ENCODE peak calls at places on chromosomes 5 and 9, in four cellular contexts. R, L, O and K are unnamed samples.

GRCh38 chr5:74866653-74867162 is 521 bp upstream of the FAM169A start:
- DNase-seq in R (no peak), L (peak), O (no peak), K (no peak)

GRCh38 chr5:74309050-74309449 is 331.5 kb downstream of the ENC1 start:
- DNase-seq in R (no peak), L (no peak), O (no peak), K (no peak)

GRCh38 chr9:33329117-33329563 is 38.8 kb downstream of the NFX1 start:
- DNase-seq in R (no peak), L (no peak), O (no peak), K (no peak)

GRCh38 chr9:69218166-69218565 is 44.1 kb downstream of the TJP2 start:
- DNase-seq in R (no peak), L (no peak), O (no peak), K (no peak)

GRCh38 chr9:116337015-116337414 is 183.4 kb downstream of the PAPPA start:
- DNase-seq in R (no peak), L (no peak), O (peak), K (no peak)

GRCh38 chr5:167269146-167269545 is 1022.3 kb upstream of the WWC1 start:
- DNase-seq in R (no peak), L (no peak), O (no peak), K (no peak)

GRCh38 chr9:92740446-92740961 is 24.1 kb downstream of the BICD2 start:
- DNase-seq in R (no peak), L (no peak), O (no peak), K (no peak)

GRCh38 chr5:32030686-32031478 is 143.2 kb downstream of the GOLPH3 start:
- DNase-seq in R (no peak), L (no peak), O (no peak), K (no peak)

GRCh38 chr5:179164331-179165311 is 104.4 kb downstream of the ZNF354C start:
- DNase-seq in R (no peak), L (no peak), O (no peak), K (no peak)

GRCh38 chr5:179803651-179804598 is 2.7 kb downstream of the MGAT4B start:
- DNase-seq in R (peak), L (peak), O (no peak), K (no peak)

GRCh38 chr5:133735346-133735745 is 123.0 kb upstream of the FSTL4 start:
- DNase-seq in R (no peak), L (peak), O (no peak), K (no peak)

GRCh38 chr5:159552751-159553150 is 222.5 kb upstream of the IL12B start:
- DNase-seq in R (no peak), L (no peak), O (no peak), K (no peak)

GRCh38 chr9:115234094-115234493 is 116.1 kb upstream of the TNC start:
- DNase-seq in R (no peak), L (no peak), O (no peak), K (no peak)

GRCh38 chr5:181280251-181280762 is 19.4 kb upstream of the TRIM52 start:
- DNase-seq in R (no peak), L (no peak), O (no peak), K (no peak)

GRCh38 chr9:85020791-85021190 is 351.3 kb downstream of the NTRK2 start:
- DNase-seq in R (no peak), L (no peak), O (no peak), K (no peak)

GRCh38 chr9:98391884-98392283 is 136.4 kb upstream of the TBC1D2 start:
- DNase-seq in R (no peak), L (no peak), O (no peak), K (no peak)

GRCh38 chr5:32933692-32934091 is 222.6 kb downstream of the NPR3 start:
- DNase-seq in R (no peak), L (no peak), O (no peak), K (no peak)

GRCh38 chr5:1723957-1724821 is 75.4 kb downstream of the MRPL36 start:
- DNase-seq in R (no peak), L (no peak), O (no peak), K (no peak)

GRCh38 chr9:23821400-23822181 is 4.4 kb downstream of the ELAVL2 start:
- DNase-seq in R (no peak), L (no peak), O (no peak), K (no peak)

GRCh38 chr5:96869372-96869641 is 7.0 kb upstream of the ERAP2 start:
- DNase-seq in R (no peak), L (no peak), O (no peak), K (no peak)
- TF ChIP-seq CBX5 in R (no peak), L (no peak), O (no peak), K (no peak)

GRCh38 chr5:138961221-138961620 is 86.1 kb upstream of the LRRTM2 start:
- DNase-seq in R (no peak), L (no peak), O (no peak), K (no peak)

GRCh38 chr5:138961711-138962110 is 86.6 kb upstream of the LRRTM2 start:
- DNase-seq in R (no peak), L (no peak), O (no peak), K (no peak)

GRCh38 chr5:138956801-138957200 is 81.7 kb upstream of the LRRTM2 start:
- DNase-seq in R (no peak), L (no peak), O (no peak), K (no peak)

GRCh38 chr5:138962619-138963370 is 87.7 kb upstream of the LRRTM2 start:
- DNase-seq in R (no peak), L (no peak), O (no peak), K (no peak)

GRCh38 chr5:138960145-138960692 is 85.1 kb upstream of the LRRTM2 start:
- DNase-seq in R (no peak), L (no peak), O (no peak), K (no peak)
- TF ChIP-seq CBX5 in R (no peak), L (no peak), O (no peak), K (no peak)

GRCh38 chr9:36845844-36846243 is 188.2 kb downstream of the PAX5 start:
- DNase-seq in R (no peak), L (no peak), O (no peak), K (no peak)

GRCh38 chr9:36840895-36841536 is 193.1 kb downstream of the PAX5 start:
- DNase-seq in R (no peak), L (peak), O (no peak), K (no peak)

GRCh38 chr9:36844961-36845360 is 189.1 kb downstream of the PAX5 start:
- DNase-seq in R (no peak), L (no peak), O (no peak), K (no peak)

GRCh38 chr9:36843964-36844363 is 190.1 kb downstream of the PAX5 start:
- DNase-seq in R (no peak), L (no peak), O (no peak), K (no peak)

GRCh38 chr9:36842560-36843530 is 191.2 kb downstream of the PAX5 start:
- DNase-seq in R (no peak), L (no peak), O (no peak), K (no peak)
- TF ChIP-seq CBX5 in R (no peak), L (no peak), O (no peak), K (no peak)

GRCh38 chr9:108088916-108089315 is 599.3 kb upstream of the KLF4 start:
- DNase-seq in R (no peak), L (no peak), O (no peak), K (no peak)

GRCh38 chr9:108087781-108088180 is 598.2 kb upstream of the KLF4 start:
- DNase-seq in R (no peak), L (no peak), O (no peak), K (no peak)

GRCh38 chr9:108083796-108084352 is 594.3 kb upstream of the KLF4 start:
- DNase-seq in R (no peak), L (no peak), O (no peak), K (no peak)

GRCh38 chr9:108083160-108083559 is 593.6 kb upstream of the KLF4 start:
- DNase-seq in R (no peak), L (no peak), O (no peak), K (no peak)

DNA sequence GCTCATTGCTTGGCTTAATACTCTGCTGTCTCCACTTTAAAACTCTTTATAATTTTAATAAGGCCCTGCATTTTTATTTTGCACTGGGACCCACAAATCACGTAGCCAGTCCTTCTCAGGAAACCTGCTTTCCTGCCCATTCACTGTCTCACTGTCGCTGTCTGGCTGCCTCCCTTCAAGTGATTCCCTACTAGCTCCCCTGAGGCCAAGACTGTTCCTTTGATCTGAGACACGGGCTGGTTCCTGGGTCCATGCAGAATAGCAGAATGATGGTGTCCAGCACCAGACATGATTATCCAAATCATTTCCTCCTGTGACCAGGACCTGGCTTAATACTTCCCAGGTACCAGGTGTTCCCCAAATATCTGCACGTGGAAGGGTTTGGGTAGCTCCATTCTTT is 597.1 kb upstream of the KLF4 start:
- DNase-seq in R (no peak), L (no peak), O (no peak), K (no peak)
- TF ChIP-seq CBX5 in R (no peak), L (no peak), O (no peak), K (no peak)

GRCh38 chr9:121927081-121927480 is 166.0 kb downstream of the TTLL11 start:
- DNase-seq in R (no peak), L (no peak), O (no peak), K (no peak)

GRCh38 chr9:121927636-121928035 is 165.5 kb downstream of the TTLL11 start:
- DNase-seq in R (no peak), L (no peak), O (no peak), K (no peak)

GRCh38 chr9:121930970-121931369 is 162.1 kb downstream of the TTLL11 start:
- DNase-seq in R (no peak), L (no peak), O (no peak), K (no peak)

GRCh38 chr9:121926417-121926816 is 166.7 kb downstream of the TTLL11 start:
- DNase-seq in R (no peak), L (no peak), O (no peak), K (no peak)

GRCh38 chr9:121929893-121930875 is 162.9 kb downstream of the TTLL11 start:
- DNase-seq in R (peak), L (peak), O (no peak), K (peak)
- TF ChIP-seq CBX5 in R (no peak), L (no peak), O (no peak), K (no peak)

GRCh38 chr5:124605516-124605915 is 140.9 kb downstream of the ZNF608 start:
- DNase-seq in R (no peak), L (peak), O (no peak), K (no peak)

GRCh38 chr5:124599048-124599973 is 147.1 kb downstream of the ZNF608 start:
- DNase-seq in R (no peak), L (peak), O (no peak), K (peak)

GRCh38 chr5:124604419-124604818 is 142.0 kb downstream of the ZNF608 start:
- DNase-seq in R (no peak), L (peak), O (no peak), K (no peak)

GRCh38 chr5:124606116-124606515 is 140.3 kb downstream of the ZNF608 start:
- DNase-seq in R (no peak), L (no peak), O (no peak), K (no peak)

DNA sequence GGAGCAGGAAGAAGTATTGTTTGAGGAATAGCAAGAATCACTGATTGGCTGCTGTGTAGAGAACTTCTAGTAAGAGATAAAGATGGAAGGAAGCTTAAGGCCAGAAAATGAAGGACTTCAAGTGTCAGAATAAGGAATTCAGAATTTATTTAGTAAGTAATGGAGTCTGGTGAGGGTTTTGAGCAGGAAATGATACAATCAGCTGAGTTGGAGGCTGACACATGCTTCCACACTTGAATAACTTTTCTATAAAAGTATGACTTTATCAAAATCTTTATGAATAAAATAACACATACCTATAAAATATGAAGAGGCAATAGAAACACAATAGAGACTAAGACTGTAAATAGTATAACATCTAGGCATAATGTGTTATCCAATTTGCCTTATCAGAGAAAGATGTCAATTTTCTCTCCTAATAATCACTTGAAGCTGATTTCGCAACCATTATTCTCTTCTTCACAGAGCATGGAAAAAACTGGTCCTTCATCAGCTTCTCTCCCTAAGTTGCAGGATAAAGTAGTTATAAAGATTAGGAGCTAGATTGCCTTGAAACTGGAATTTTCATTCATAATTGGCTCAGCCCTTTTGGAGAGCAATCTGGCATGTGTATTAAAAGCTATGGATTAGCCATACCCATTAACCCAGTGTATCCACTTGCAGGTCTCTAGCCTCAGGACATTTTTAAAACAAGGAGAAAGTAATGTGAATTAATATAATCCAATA is 143.4 kb downstream of the ZNF608 start:
- DNase-seq in R (no peak), L (no peak), O (no peak), K (no peak)
- TF ChIP-seq CBX5 in R (no peak), L (no peak), O (no peak), K (no peak)

GRCh38 chr9:136705564-136705963 is 6.8 kb upstream of the DIPK1B start:
- DNase-seq in R (no peak), L (no peak), O (no peak), K (no peak)
- TF ChIP-seq CBX5 in R (no peak), L (no peak), O (no peak), K (no peak)

GRCh38 chr5:55440188-55440646 is 94.5 kb downstream of the PLPP1 start:
- DNase-seq in R (no peak), L (no peak), O (no peak), K (no peak)
- TF ChIP-seq CBX5 in R (no peak), L (no peak), O (no peak), K (no peak)